ENCODE peak calls at places on chromosomes 6 and 20, in six cellular contexts. Y, T, E, Z, U and D are unnamed samples.

GRCh38 chr6:168370310-168370991 is 50.9 kb upstream of the DACT2 start:
- DNase-seq in Y (no peak), T (peak; percentile 72), E (peak; percentile 85), Z (peak; percentile 7), U (peak; percentile 46), D (peak; percentile 52)

GRCh38 chr6:145086197-145086596 is 649.1 kb downstream of the EPM2A start:
- DNase-seq in Y (no peak), T (peak; percentile 70), E (peak; percentile 30), Z (no peak), U (no peak), D (no peak)

GRCh38 chr6:35016417-35017221 is 124.5 kb downstream of the TCP11 start:
- DNase-seq in Y (peak; percentile 88), T (no peak), E (no peak), Z (peak; percentile 75), U (no peak), D (no peak)

GRCh38 chr20:5933802-5934436 is 16.4 kb downstream of the TRMT6 start:
- DNase-seq in Y (no peak), T (peak; percentile 64), E (no peak), Z (peak; percentile 13), U (no peak), D (no peak)

GRCh38 chr6:36118550-36119107 is 11.7 kb upstream of the MAPK13 start:
- DNase-seq in Y (no peak), T (no peak), E (no peak), Z (peak; percentile 60), U (no peak), D (no peak)

GRCh38 chr6:143023695-143024094 is 37.0 kb upstream of the AIG1 start:
- DNase-seq in Y (no peak), T (no peak), E (no peak), Z (no peak), U (no peak), D (no peak)

GRCh38 chr20:14142171-14142570 is 146.9 kb downstream of the MACROD2 start:
- DNase-seq in Y (peak; percentile 19), T (peak; percentile 97), E (peak; percentile 84), Z (peak; percentile 42), U (peak; percentile 46), D (peak; percentile 72)

GRCh38 chr20:550611-551010 is 7.0 kb upstream of the CSNK2A1 start:
- DNase-seq in Y (no peak), T (no peak), E (no peak), Z (no peak), U (no peak), D (no peak)

GRCh38 chr6:137000825-137001224 is 43.9 kb downstream of the IL20RA start:
- DNase-seq in Y (no peak), T (no peak), E (no peak), Z (no peak), U (no peak), D (no peak)

GRCh38 chr20:3245711-3246110 is 6.7 kb upstream of the SLC4A11 start:
- DNase-seq in Y (no peak), T (no peak), E (no peak), Z (no peak), U (no peak), D (no peak)

GRCh38 chr6:168506460-168506859 is 65.5 kb downstream of the SMOC2 start:
- DNase-seq in Y (no peak), T (no peak), E (no peak), Z (no peak), U (no peak), D (no peak)

DNA sequence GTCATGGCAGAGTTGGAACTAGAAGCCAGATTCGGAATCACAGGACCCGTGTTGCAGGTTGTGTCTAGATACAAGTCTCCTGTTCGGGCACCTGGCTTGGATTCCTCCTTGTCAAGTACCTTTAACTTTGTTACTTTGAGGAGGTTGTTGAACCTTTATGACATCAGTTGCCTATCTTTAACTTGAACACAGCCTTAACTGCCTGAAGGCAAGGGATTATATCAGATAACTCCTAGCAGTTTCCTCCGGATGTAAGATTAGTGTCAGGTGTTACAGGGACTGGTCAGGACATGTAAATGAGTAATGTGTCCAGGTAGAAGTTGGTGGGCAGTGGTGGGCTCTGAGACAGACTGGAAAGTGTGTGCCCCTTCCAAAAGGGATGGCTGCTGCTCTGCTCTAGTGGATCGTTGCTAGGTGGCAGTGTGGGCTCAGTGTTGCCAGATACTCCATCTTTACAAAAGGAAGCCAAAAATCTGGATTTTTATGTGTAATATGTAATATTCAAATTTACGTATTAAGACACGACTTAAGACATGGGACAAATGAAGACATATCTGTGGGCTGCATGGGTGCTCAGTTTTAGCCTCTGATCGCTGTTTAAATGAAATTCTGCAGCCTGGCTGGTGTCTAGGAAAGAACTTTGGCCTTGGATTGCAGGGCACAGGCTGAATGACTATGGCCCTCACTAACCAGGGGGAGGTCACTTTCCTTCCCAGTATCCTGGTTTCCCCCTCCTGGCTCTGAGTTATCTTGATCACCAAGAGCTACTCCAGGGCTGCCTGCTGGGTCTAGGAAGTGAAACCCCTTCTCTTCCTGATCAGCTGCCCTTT is 27.1 kb downstream of the CHMP4B start:
- DNase-seq in Y (no peak), T (peak; percentile 22), E (no peak), Z (no peak), U (no peak), D (no peak)
- H4K8ac ChIP-seq in Y (no peak overlapping the region), T (no peak overlapping the region), E (no peak overlapping the region), Z (no peak overlapping the region), U (no peak overlapping the region), D (no peak overlapping the region)

DNA sequence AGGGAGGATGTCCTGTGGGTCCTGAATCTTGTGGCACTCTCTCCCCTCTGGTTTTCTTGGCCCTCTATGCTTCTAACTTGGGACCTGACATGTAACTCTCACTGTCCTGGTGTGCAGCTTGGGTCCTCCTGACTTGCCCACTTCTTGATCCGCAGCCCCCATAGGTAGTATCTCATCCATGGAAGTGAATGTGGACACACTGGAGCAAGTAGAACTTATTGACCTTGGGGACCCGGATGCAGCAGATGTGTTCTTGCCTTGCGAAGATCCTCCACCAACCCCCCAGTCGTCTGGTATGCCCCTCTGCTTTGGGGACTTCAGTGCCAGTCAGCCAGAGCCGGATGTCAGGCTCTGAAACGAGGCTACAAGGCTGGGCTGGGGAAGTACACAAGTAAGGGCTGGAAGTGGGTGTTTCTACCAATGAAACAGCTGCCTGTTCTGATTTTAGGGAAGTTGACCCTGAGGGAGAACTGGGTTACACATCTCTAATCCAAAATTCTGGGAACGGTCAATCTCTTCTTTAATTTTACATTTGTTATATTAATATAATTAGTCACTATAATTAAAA is 641 bp downstream of the DBNDD2 start:
- DNase-seq in Y (no peak), T (no peak), E (no peak), Z (no peak), U (no peak), D (no peak)
- H2BK15ac ChIP-seq in Y (no peak overlapping the region), T (no peak overlapping the region), E (no peak overlapping the region), Z (no peak overlapping the region), U (no peak overlapping the region), D (no peak overlapping the region)

DNA sequence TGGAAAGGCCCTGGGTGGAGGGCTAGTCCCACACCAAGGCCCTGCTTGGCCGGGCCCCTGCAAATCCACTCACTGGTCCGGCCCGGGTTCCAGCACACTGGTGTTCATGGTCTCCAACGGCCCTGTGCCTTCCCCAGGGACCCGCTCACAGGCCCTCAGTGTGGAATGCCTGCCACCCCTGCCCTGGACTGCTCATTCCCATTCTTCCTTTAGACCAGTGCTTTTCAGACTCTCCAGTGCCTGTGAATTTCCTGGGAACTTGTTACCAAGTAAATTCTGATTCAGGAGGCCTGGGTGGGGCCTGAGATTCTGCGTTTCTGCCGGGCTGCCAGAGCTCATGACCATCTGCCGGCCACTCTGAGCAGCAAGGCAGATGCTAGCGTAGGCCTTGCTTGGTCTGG is 5.7 kb upstream of the PXDC1 start:
- DNase-seq in Y (no peak), T (no peak), E (no peak), Z (no peak), U (no peak), D (no peak)
- H4K8ac ChIP-seq in Y (no peak overlapping the region), T (no peak overlapping the region), E (no peak overlapping the region), Z (peak overlapping the region; percentile 53), U (no peak overlapping the region), D (no peak overlapping the region)

GRCh38 chr6:151196571-151196970 is 43.2 kb upstream of the AKAP12 start:
- DNase-seq in Y (peak; percentile 66), T (no peak), E (no peak), Z (peak; percentile 75), U (no peak), D (no peak)
- H2BK15ac ChIP-seq in Y (no peak overlapping the region), T (no peak overlapping the region), E (no peak overlapping the region), Z (no peak overlapping the region), U (no peak overlapping the region), D (no peak overlapping the region)